ENCODE peak calls at places on chromosomes 12 and 14, in ten cellular contexts. T is HS-5; K is tibial artery; O is activated CD4-positive, alpha-beta T cell treated with anti-CD3 and anti-CD28 coated beads, Interleukin-2, amount 50 U/mL, for 1 hour; Z is ELR; U is naive thymus-derived CD8-positive, alpha-beta T cell; G is smooth muscle cell of the brain vasculature; F is epithelial cell of esophagus; X is amygdala; S is H4. R is an unnamed sample.

GRCh38 chr12:130829391-130830245 is 9.4 kb downstream of the STX2 start:
- DNase-seq in T (no peak), K (no peak), O (no peak), Z (no peak), U (no peak), G (no peak), F (no peak), X (no peak), S (no peak), R (no peak)

GRCh38 chr14:68585690-68586089 is 207.2 kb downstream of the ZFP36L1 start:
- DNase-seq in T (no peak), K (no peak), O (no peak), Z (no peak), U (no peak), G (no peak), F (no peak), X (peak; percentile 44), S (no peak), R (no peak)

GRCh38 chr14:24122971-24123370 is 7.5 kb upstream of the FITM1 start:
- DNase-seq in T (no peak), K (no peak), O (no peak), Z (no peak), U (no peak), G (no peak), F (no peak), X (no peak), S (no peak), R (no peak)

GRCh38 chr12:125105600-125105999 is 40.4 kb downstream of the AACS start:
- DNase-seq in T (no peak), K (no peak), O (no peak), Z (no peak), U (no peak), G (no peak), F (no peak), X (no peak), S (no peak), R (no peak)

GRCh38 chr14:72715215-72715909 is 178.5 kb downstream of the DPF3 start:
- DNase-seq in T (no peak), K (no peak), O (no peak), Z (no peak), U (no peak), G (no peak), F (no peak), X (peak; percentile 72), S (no peak), R (no peak)

GRCh38 chr14:100528962-100529560 is 58.2 kb downstream of the BEGAIN start:
- DNase-seq in T (no peak), K (no peak), O (no peak), Z (no peak), U (peak; percentile 14), G (no peak), F (no peak), X (no peak), S (peak; percentile 2), R (no peak)

GRCh38 chr12:62764251-62764650 is 170.7 kb downstream of the PPM1H start:
- DNase-seq in T (no peak), K (no peak), O (no peak), Z (no peak), U (no peak), G (no peak), F (no peak), X (no peak), S (no peak), R (no peak)

GRCh38 chr14:58821421-58821820 is 183.7 kb downstream of the DACT1 start:
- DNase-seq in T (no peak), K (no peak), O (no peak), Z (no peak), U (no peak), G (no peak), F (peak; percentile 55), X (no peak), S (no peak), R (peak; percentile 67)

GRCh38 chr14:93322886-93323596 is 9.8 kb downstream of the BTBD7 start:
- DNase-seq in T (no peak), K (no peak), O (no peak), Z (no peak), U (no peak), G (no peak), F (no peak), X (no peak), S (no peak), R (no peak)

GRCh38 chr12:27064397-27065342 is 17.7 kb downstream of the C12orf71 start:
- DNase-seq in T (no peak), K (no peak), O (no peak), Z (no peak), U (no peak), G (no peak), F (peak; percentile 17), X (no peak), S (no peak), R (no peak)

GRCh38 chr12:92075425-92075891 is 70.2 kb downstream of the BTG1 start:
- DNase-seq in T (peak; percentile 47), K (no peak), O (no peak), Z (peak; percentile 68), U (no peak), G (no peak), F (peak; percentile 63), X (no peak), S (no peak), R (no peak)

GRCh38 chr14:79278798-79279644 is 932.3 kb downstream of the DIO2 start:
- DNase-seq in T (peak; percentile 58), K (peak; percentile 52), O (no peak), Z (peak; percentile 53), U (no peak), G (peak; percentile 33), F (peak; percentile 97), X (peak; percentile 57), S (peak; percentile 82), R (peak; percentile 91)

GRCh38 chr12:70692681-70693288 is 55.6 kb upstream of the PTPRB start:
- DNase-seq in T (peak; percentile 15), K (no peak), O (no peak), Z (peak; percentile 70), U (no peak), G (peak; percentile 3), F (peak; percentile 23), X (no peak), S (peak; percentile 5), R (peak; percentile 15)

GRCh38 chr12:46664771-46665287 is 161.0 kb downstream of the SLC38A4 start:
- DNase-seq in T (peak; percentile 90), K (no peak), O (no peak), Z (peak; percentile 95), U (no peak), G (peak; percentile 67), F (peak; percentile 96), X (no peak), S (peak; percentile 91), R (peak; percentile 98)